ENCODE peak calls at places on chromosome X, in five cellular contexts. X, K, W, M and D are unnamed samples.

GRCh38 chrX:80576815-80577533 is 156.7 kb downstream of the TENT5D start:
- DNase-seq in X (no peak), K (no peak), W (no peak), M (no peak), D (no peak)

GRCh38 chrX:27451324-27451723 is 11.8 kb downstream of the PPP4R3C start:
- DNase-seq in X (no peak), K (no peak), W (no peak), M (no peak), D (no peak)

GRCh38 chrX:150879855-150880807 is 18.3 kb downstream of the CD99L2 start:
- DNase-seq in X (no peak), K (no peak), W (no peak), M (no peak), D (no peak)

GRCh38 chrX:132669142-132669541 is 180.3 kb upstream of the MBNL3 start:
- DNase-seq in X (no peak), K (no peak), W (no peak), M (no peak), D (no peak)

GRCh38 chrX:413322-414201 is 26.9 kb upstream of the PPP2R3B start:
- DNase-seq in X (no peak), K (peak), W (no peak), M (no peak), D (no peak)

GRCh38 chrX:115894087-115894486 is 276.5 kb upstream of the AGTR2 start:
- DNase-seq in X (no peak), K (no peak), W (peak), M (no peak), D (no peak)

GRCh38 chrX:72245461-72246089 is 6.7 kb upstream of the ERCC6L start:
- DNase-seq in X (no peak), K (peak), W (peak), M (peak), D (peak)

GRCh38 chrX:88416965-88417364 is 330.1 kb upstream of the CPXCR1 start:
- DNase-seq in X (no peak), K (no peak), W (no peak), M (no peak), D (no peak)

GRCh38 chrX:7690842-7691241 is 152.1 kb upstream of the VCX start:
- DNase-seq in X (no peak), K (no peak), W (no peak), M (no peak), D (no peak)

GRCh38 chrX:46376246-46376885 is 168.9 kb downstream of the ZNF674 start:
- DNase-seq in X (no peak), K (peak), W (no peak), M (peak), D (no peak)

GRCh38 chrX:103215037-103215767 is at the start of gene BEX4:
- DNase-seq in X (no peak), K (peak), W (peak), M (peak), D (peak)

GRCh38 chrX:130091976-130092522 is 18.2 kb downstream of the ELF4 start:
- DNase-seq in X (no peak), K (peak), W (peak), M (peak), D (no peak)

GRCh38 chrX:30971761-30972603 is 82.9 kb upstream of the TAB3 start:
- DNase-seq in X (peak), K (peak), W (no peak), M (peak), D (no peak)

GRCh38 chrX:13868481-13869040 is 51.7 kb upstream of the GPM6B start:
- DNase-seq in X (peak), K (no peak), W (no peak), M (no peak), D (no peak)

GRCh38 chrX:135382260-135382659 is 39.5 kb upstream of the SMIM10L2A start:
- DNase-seq in X (no peak), K (peak), W (no peak), M (no peak), D (no peak)

GRCh38 chrX:124518888-124519287 is 172.5 kb downstream of the SH2D1A start:
- DNase-seq in X (no peak), K (no peak), W (no peak), M (no peak), D (no peak)

GRCh38 chrX:139086243-139086642 is 374.7 kb upstream of the FGF13 start:
- DNase-seq in X (no peak), K (no peak), W (no peak), M (no peak), D (no peak)

GRCh38 chrX:12379666-12380065 is 241.4 kb downstream of the FRMPD4 start:
- DNase-seq in X (no peak), K (no peak), W (no peak), M (no peak), D (no peak)

GRCh38 chrX:138759217-138759943 is 47.9 kb upstream of the FGF13 start:
- DNase-seq in X (no peak), K (no peak), W (no peak), M (no peak), D (no peak)

GRCh38 chrX:8237718-8238117 is 66.7 kb upstream of the VCX2 start:
- DNase-seq in X (no peak), K (no peak), W (no peak), M (no peak), D (no peak)

GRCh38 chrX:19129694-19130093 is 7.4 kb upstream of the ADGRG2 start:
- DNase-seq in X (no peak), K (no peak), W (no peak), M (no peak), D (no peak)

GRCh38 chrX:54173791-54174190 is 9.3 kb downstream of the FAM120C start:
- DNase-seq in X (no peak), K (no peak), W (no peak), M (no peak), D (no peak)

GRCh38 chrX:118383120-118383519 is 37.2 kb downstream of the WDR44 start:
- DNase-seq in X (no peak), K (no peak), W (no peak), M (no peak), D (no peak)

GRCh38 chrX:24167719-24168472 is 18.4 kb downstream of the ZFX start:
- DNase-seq in X (no peak), K (no peak), W (no peak), M (no peak), D (no peak)

GRCh38 chrX:43974076-43974475 is 886 bp upstream of the NDP start:
- DNase-seq in X (no peak), K (no peak), W (no peak), M (no peak), D (no peak)

GRCh38 chrX:13659057-13659456 is 6.1 kb downstream of the TCEANC start:
- DNase-seq in X (no peak), K (no peak), W (no peak), M (no peak), D (no peak)

GRCh38 chrX:22950278-22951266 is 49.2 kb upstream of the DDX53 start:
- DNase-seq in X (peak), K (no peak), W (no peak), M (no peak), D (no peak)

GRCh38 chrX:74251006-74251930 is 52.7 kb upstream of the ZCCHC13 start:
- DNase-seq in X (peak), K (no peak), W (no peak), M (no peak), D (no peak)

GRCh38 chrX:79361192-79361870 is 5.8 kb downstream of the ITM2A start:
- DNase-seq in X (no peak), K (no peak), W (no peak), M (peak), D (no peak)

GRCh38 chrX:1212532-1212931 is at the start of gene CRLF2:
- DNase-seq in X (no peak), K (no peak), W (no peak), M (peak), D (no peak)

GRCh38 chrX:13923289-13923688 is 106.4 kb upstream of the GPM6B start:
- DNase-seq in X (no peak), K (no peak), W (no peak), M (no peak), D (no peak)